ENCODE peak calls at places on chromosomes 13 and 19, in five cellular contexts. K is ascending aorta, S is tibial artery, I is heart right ventricle, U is Peyer's patch. N is an unnamed sample. For H3K9me3, the result is how much of the 10 kb centered on the place peaks cover.

GRCh38 chr13:62512194-62513141 is 1096.8 kb upstream of the PCDH20 start:
- DNase-seq in K (no peak), U (no peak), I (no peak), S (no peak), N (no peak)

GRCh38 chr13:99922631-99923404 is 48.7 kb downstream of the ZIC5 start:
- DNase-seq in U (peak), S (no peak), K (no peak), I (no peak), N (no peak)

GRCh38 chr13:37194428-37194861 is 89.0 kb upstream of the CSNK1A1L start:
- DNase-seq in U (no peak), K (no peak), I (no peak), S (no peak), N (no peak)

GRCh38 chr13:100514788-100515409 is 73.7 kb downstream of the GGACT start:
- DNase-seq in I (peak), K (no peak), S (peak), U (peak), N (peak)

GRCh38 chr13:110254151-110254679 is 52.7 kb downstream of the COL4A1 start:
- DNase-seq in U (no peak), K (no peak), S (no peak), I (no peak), N (no peak)

GRCh38 chr19:45450042-45450380 is 17.8 kb upstream of the FOSB start:
- DNase-seq in K (no peak), I (no peak), S (no peak), U (no peak), N (no peak)

GRCh38 chr19:6800991-6801396 is 28.5 kb downstream of the VAV1 start:
- DNase-seq in I (no peak), S (no peak), K (no peak), U (no peak), N (no peak)

GRCh38 chr13:81658598-81659370 is 1317.9 kb upstream of the SPRY2 start:
- DNase-seq in S (no peak), K (no peak), I (no peak), U (no peak), N (no peak)

GRCh38 chr19:28864577-28865042 is 348.3 kb downstream of the UQCRFS1 start:
- DNase-seq in I (peak), K (no peak), S (no peak), U (no peak), N (no peak)

GRCh38 chr13:113209880-113210421 is 538 bp downstream of the CUL4A start:
- DNase-seq in S (peak), I (peak), U (peak), K (no peak), N (peak)

GRCh38 chr19:55342044-55342531 is 2.4 kb downstream of the KMT5C start:
- DNase-seq in S (no peak), I (no peak), U (no peak), K (no peak), N (no peak)

GRCh38 chr13:30364876-30365275 is 57.4 kb upstream of the UBE2L5 start:
- DNase-seq in S (no peak), I (no peak), U (no peak), K (no peak), N (no peak)

GRCh38 chr19:13281567-13282291 is 131.5 kb downstream of the IER2 start:
- DNase-seq in U (no peak), S (peak), I (no peak), K (no peak), N (no peak)

GRCh38 chr13:114076329-114076761 is 56.1 kb downstream of the RASA3 start:
- DNase-seq in K (no peak), U (peak), S (peak), I (no peak), N (peak)

GRCh38 chr19:5345895-5346386 is 5.3 kb upstream of the PTPRS start:
- DNase-seq in I (no peak), S (no peak), U (no peak), K (no peak), N (no peak)

GRCh38 chr19:22428299-22428913 is 6.3 kb upstream of the ZNF98 start:
- DNase-seq in K (no peak), U (no peak), I (no peak), S (no peak), N (no peak)

GRCh38 chr13:87827479-87827878 is 156.3 kb downstream of the SLITRK5 start:
- DNase-seq in I (no peak), K (no peak), S (no peak), U (no peak), N (no peak)

GRCh38 chr13:32851083-32852064 is 164.8 kb upstream of the KL start:
- DNase-seq in U (no peak), I (no peak), S (no peak), K (no peak), N (no peak)

GRCh38 chr19:39083983-39084731 is at the start of gene ACP7:
- DNase-seq in S (no peak), I (no peak), U (no peak), K (no peak), N (no peak)

GRCh38 chr19:48006762-48007161 is 12.3 kb downstream of the ELSPBP1 start:
- DNase-seq in I (no peak), K (no peak), U (no peak), S (no peak), N (no peak)

GRCh38 chr19:3818479-3818878 is 32.3 kb upstream of the MATK start:
- DNase-seq in U (no peak), I (no peak), S (no peak), K (no peak), N (no peak)

GRCh38 chr13:94988654-94989053 is 276.3 kb upstream of the SOX21 start:
- DNase-seq in I (no peak), U (no peak), S (no peak), K (no peak), N (no peak)

GRCh38 chr19:29564574-29565005 is 38.8 kb downstream of the VSTM2B start:
- DNase-seq in U (no peak), I (no peak), K (no peak), S (peak), N (no peak)

GRCh38 chr19:16594131-16594586 is 21.9 kb upstream of the SLC35E1 start:
- DNase-seq in S (no peak), I (no peak), U (peak), K (no peak), N (no peak)

GRCh38 chr13:99078014-99078771 is 100.3 kb upstream of the DOCK9 start:
- DNase-seq in K (no peak), S (no peak), U (no peak), I (no peak), N (no peak)

GRCh38 chr19:31520633-31521032 is 171.4 kb upstream of the TSHZ3 start:
- DNase-seq in U (no peak), S (no peak), K (no peak), I (no peak), N (no peak)

GRCh38 chr19:44499559-44499958 is 763 bp downstream of the ZNF180 start:
- DNase-seq in K (no peak), S (no peak), I (no peak), U (no peak), N (no peak)

GRCh38 chr19:39428309-39429112 is 7.2 kb downstream of the RPS16 start:
- DNase-seq in U (no peak), I (peak), K (no peak), S (peak), N (peak)

GRCh38 chr13:40595693-40596092 is 70.7 kb downstream of the FOXO1 start:
- DNase-seq in U (no peak), K (no peak), S (no peak), I (no peak), N (no peak)

GRCh38 chr13:50386527-50387123 is 371.4 kb downstream of the KCNRG start:
- DNase-seq in K (no peak), S (no peak), I (peak), U (no peak), N (no peak)

DNA sequence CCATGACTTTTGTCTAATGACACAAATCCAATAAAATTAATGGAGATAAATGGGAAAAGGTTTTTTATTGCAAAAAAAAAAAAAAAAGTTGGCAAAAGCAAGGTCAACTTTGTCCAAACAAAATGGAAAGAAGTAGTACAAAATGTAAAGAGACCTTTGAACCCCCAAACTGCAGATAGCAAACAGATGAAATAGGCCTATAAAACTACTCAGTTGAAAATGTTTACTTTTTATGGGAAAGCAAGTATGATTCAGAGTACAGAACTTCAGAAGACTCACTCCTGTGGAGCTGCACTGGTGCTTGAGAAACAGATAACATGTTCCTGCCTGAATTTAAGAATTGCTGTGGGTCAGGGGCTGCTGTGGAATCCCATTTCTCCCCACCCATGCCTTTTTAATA is 9.8 kb upstream of the ZNF177 start:
- DNase-seq in U (no peak), I (no peak), S (no peak), K (no peak), N (no peak)
- H3K9me3 ChIP-seq in U (under half), I (half or more), S (under half), K (half or more), N (half or more)

DNA sequence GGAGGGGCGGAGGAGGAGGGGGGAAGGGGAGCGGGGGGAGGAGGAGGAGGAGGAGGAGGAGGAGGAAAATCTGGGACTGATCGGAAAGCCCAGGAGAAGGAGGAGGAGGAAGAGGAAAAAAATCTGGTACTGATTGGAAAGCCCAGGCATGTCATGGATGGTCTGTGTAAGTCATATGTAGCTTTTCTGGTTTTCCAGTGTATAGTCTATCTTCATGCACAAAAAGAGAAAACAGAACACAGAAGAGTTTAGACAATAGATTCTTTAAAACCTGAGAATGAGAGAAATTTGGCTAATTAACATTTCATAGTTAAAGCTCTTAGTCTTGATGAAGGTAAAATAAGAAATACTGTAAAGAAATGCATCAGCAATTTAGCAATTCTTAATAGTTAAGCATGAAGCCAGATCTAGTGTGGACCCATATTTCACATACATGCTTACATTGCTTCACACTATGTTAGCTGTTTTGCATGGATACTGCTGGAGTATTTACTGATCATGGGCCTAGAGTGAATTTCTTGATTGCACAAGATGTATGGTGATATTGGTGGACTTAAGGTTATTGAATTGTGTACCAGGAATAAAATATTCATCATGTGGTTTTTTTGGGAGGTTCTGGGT is 41.5 kb downstream of the SUCLA2 start:
- DNase-seq in I (no peak), S (no peak), U (no peak), K (no peak), N (no peak)
- H3K9me3 ChIP-seq in I (under half), S (under half), U (under half), K (under half), N (under half)

GRCh38 chr19:56525214-56525860 is 13.4 kb upstream of the ZFP28 start:
- DNase-seq in U (no peak), K (no peak), I (no peak), S (no peak), N (no peak)
- H3K9me3 ChIP-seq in U (under half), K (half or more), I (half or more), S (under half), N (half or more)

GRCh38 chr19:11860721-11861120 is 12.2 kb downstream of the ZNF439 start:
- DNase-seq in U (no peak), I (no peak), S (no peak), K (no peak), N (no peak)
- H3K9me3 ChIP-seq in U (under half), I (under half), S (under half), K (half or more), N (under half)

GRCh38 chr19:9161427-9161826 is 17.4 kb upstream of the OR7D2 start:
- DNase-seq in S (no peak), U (no peak), K (no peak), I (no peak), N (no peak)
- H3K9me3 ChIP-seq in S (under half), U (under half), K (half or more), I (under half), N (under half)